ENCODE peak calls at places on chromosomes 2 and 18, in four cellular contexts. C is IMR-90, F is HepG2, U is A549. N is an unnamed sample.

GRCh38 chr2:165239230-165239629 is at the start of gene SCN2A:
- DNase-seq in C (peak; percentile 49), F (peak; percentile 54), U (peak; percentile 68), N (no peak)

GRCh38 chr2:218028562-218029348 is 26.0 kb upstream of the TNS1 start:
- DNase-seq in C (no peak), F (no peak), U (no peak), N (peak; percentile 37)

GRCh38 chr2:183967756-183968155 is 630.6 kb upstream of the ZNF804A start:
- DNase-seq in C (no peak), F (no peak), U (no peak), N (no peak)

GRCh38 chr2:99858951-99859596 is 283.3 kb downstream of the AFF3 start:
- DNase-seq in C (peak; percentile 83), F (no peak), U (no peak), N (no peak)

GRCh38 chr2:23803965-23804542 is 122.9 kb downstream of the ATAD2B start:
- DNase-seq in C (peak; percentile 53), F (peak; percentile 28), U (peak; percentile 61), N (no peak)

GRCh38 chr2:133841905-133842304 is 273.6 kb upstream of the NCKAP5 start:
- DNase-seq in C (peak; percentile 99), F (no peak), U (peak; percentile 72), N (no peak)

GRCh38 chr2:20516646-20517341 is 69.9 kb downstream of the RHOB start:
- DNase-seq in C (peak; percentile 42), F (peak; percentile 58), U (no peak), N (no peak)

GRCh38 chr2:186129767-186130581 is 356.1 kb upstream of the ZC3H15 start:
- DNase-seq in C (peak; percentile 40), F (peak; percentile 75), U (peak; percentile 15), N (no peak)

GRCh38 chr18:8706545-8706980 is 1.2 kb downstream of the MTCL1 start:
- DNase-seq in C (peak; percentile 16), F (no peak), U (no peak), N (no peak)

GRCh38 chr2:69001879-69002278 is 11.1 kb upstream of the ANTXR1 start:
- DNase-seq in C (no peak), F (no peak), U (no peak), N (no peak)

DNA sequence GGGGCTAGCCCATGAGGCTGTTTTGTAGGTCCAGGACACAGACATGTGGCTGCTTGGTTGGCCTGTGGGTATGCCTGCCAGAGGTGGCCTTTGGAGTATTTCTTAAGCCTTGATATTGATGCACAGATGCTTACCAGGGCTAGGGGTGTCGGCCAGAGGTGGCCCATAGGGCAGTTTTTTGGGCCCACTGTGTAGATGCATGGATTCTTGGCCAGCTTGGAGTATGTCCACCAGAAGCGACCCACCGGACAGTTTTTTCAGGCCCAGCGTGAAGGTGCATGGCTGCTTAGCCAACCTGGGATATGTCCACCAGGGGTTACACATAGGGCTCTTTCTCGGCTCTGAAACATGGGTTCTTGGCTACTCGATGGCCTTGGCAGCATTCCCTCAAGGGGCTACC is 1199.1 kb downstream of the CNTNAP5 start:
- DNase-seq in C (no peak), F (no peak), U (no peak), N (no peak)
- TF ChIP-seq RFX5 in C (no peak), F (no peak), U (no peak), N (no peak)

GRCh38 chr2:172481507-172482262 is 54.3 kb downstream of the ITGA6 start:
- DNase-seq in C (no peak), F (no peak), U (no peak), N (no peak)

GRCh38 chr2:172480301-172481218 is 53.2 kb downstream of the ITGA6 start:
- DNase-seq in C (peak; percentile 20), F (peak; percentile 91), U (no peak), N (no peak)

GRCh38 chr2:172484253-172484652 is 56.9 kb downstream of the ITGA6 start:
- DNase-seq in C (peak; percentile 34), F (peak; percentile 41), U (peak; percentile 24), N (no peak)

GRCh38 chr2:172488556-172488955 is 61.2 kb downstream of the ITGA6 start:
- DNase-seq in C (no peak), F (peak; percentile 70), U (no peak), N (no peak)

GRCh38 chr2:172484706-172485105 is 57.3 kb downstream of the ITGA6 start:
- DNase-seq in C (no peak), F (no peak), U (no peak), N (no peak)
- TF ChIP-seq CTCF in C (no peak), F (no peak), U (no peak), N (no peak)

GRCh38 chr2:231336700-231337099 is 58.8 kb upstream of the B3GNT7 start:
- DNase-seq in C (no peak), F (no peak), U (no peak), N (no peak)

GRCh38 chr2:231335591-231335990 is 59.9 kb upstream of the B3GNT7 start:
- DNase-seq in C (no peak), F (no peak), U (no peak), N (no peak)

GRCh38 chr2:231337807-231338759 is 57.4 kb upstream of the B3GNT7 start:
- DNase-seq in C (no peak), F (peak; percentile 53), U (no peak), N (no peak)

GRCh38 chr2:231334981-231335380 is 60.5 kb upstream of the B3GNT7 start:
- DNase-seq in C (no peak), F (no peak), U (no peak), N (no peak)

DNA sequence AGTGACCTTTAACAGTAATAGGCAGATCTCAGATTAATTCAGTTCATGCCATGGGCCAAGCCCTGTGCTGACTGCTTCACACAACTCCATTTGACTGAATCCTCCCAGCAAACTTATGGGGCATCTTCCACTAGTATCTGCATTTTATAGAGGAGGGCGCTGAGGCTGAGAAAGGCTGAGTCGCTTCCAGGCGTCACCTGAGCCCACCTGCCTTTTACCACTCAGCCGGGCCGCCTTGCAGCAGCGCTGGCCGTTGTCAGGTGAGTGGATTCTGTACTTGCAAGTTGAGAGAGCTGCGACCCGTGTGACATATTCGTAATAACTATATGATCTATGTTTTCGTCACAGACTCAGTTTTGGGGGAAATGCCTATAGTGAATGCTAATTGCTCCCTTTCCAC is 59.3 kb upstream of the B3GNT7 start:
- DNase-seq in C (no peak), F (no peak), U (no peak), N (no peak)
- TF ChIP-seq RFX5 in C (no peak), F (no peak), U (no peak), N (no peak)

GRCh38 chr2:155218945-155219344 is 520.5 kb downstream of the KCNJ3 start:
- DNase-seq in C (no peak), F (no peak), U (no peak), N (no peak)

GRCh38 chr2:155218292-155218924 is 519.9 kb downstream of the KCNJ3 start:
- DNase-seq in C (no peak), F (no peak), U (no peak), N (no peak)

DNA sequence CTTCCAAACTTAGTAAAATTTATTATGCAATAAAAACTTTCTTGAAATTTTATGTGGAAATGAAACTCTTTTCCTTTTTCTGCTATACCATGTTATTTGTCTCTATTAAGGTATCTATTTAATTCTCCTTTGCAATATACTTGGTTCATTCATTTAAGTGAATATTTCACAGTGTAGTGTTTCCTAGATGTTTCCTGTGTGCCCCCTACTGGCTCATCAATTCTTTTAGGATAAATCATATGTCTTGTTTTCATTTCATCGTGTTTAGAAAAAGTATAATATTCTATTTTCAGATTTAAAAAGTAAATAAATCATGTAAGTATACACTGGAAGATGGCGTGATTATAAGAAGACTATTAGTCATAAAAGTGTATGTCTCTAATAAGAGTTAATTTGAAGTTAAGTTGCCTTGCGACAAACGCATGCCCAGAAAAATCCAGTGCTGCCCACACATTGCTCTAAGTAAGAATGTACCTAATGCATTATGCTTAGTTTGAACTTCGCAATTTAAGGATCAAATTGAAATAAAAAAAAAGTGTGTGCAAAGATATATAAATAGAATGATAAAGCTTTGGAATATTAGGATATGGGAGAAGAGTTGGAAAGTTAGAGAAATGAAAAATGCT is 525.4 kb downstream of the KCNJ3 start:
- DNase-seq in C (no peak), F (peak; percentile 15), U (peak; percentile 20), N (no peak)
- TF ChIP-seq CTCF in C (no peak), F (peak; percentile 51), U (peak; percentile 31), N (no peak)

GRCh38 chr2:27705851-27706622 is 42.3 kb downstream of the SLC4A1AP start:
- DNase-seq in C (peak; percentile 99), F (peak; percentile 53), U (peak; percentile 98), N (no peak)
- TF ChIP-seq RFX5 in C (no peak), F (no peak), U (no peak), N (no peak)

N was measured in H1.